ENCODE peak calls at places on chromosomes 7 and 10, in ten cellular contexts. O, Z, R, S, V, H, C, M, D and W are unnamed samples.

GRCh38 chr10:130766716-130767115 is 544.8 kb downstream of the TCERG1L start:
- DNase-seq in C (no peak), D (no peak), R (no peak), Z (no peak), M (peak), S (no peak), O (no peak), H (no peak), V (no peak), W (no peak)

GRCh38 chr7:71636329-71636728 is 504.4 kb downstream of the GALNT17 start:
- DNase-seq in M (no peak), H (peak), R (no peak), S (peak), D (no peak), C (no peak), O (peak), V (no peak), Z (no peak), W (no peak)

GRCh38 chr10:114856544-114857287 is 35.1 kb downstream of the FHIP2A start:
- DNase-seq in V (no peak), H (peak), M (no peak), R (no peak), Z (no peak), D (no peak), O (no peak), S (no peak), C (peak), W (peak)

GRCh38 chr7:133912916-133913697 is 214.0 kb upstream of the LRGUK start:
- DNase-seq in V (no peak), R (no peak), S (no peak), H (peak), C (peak), Z (no peak), M (no peak), D (no peak), O (no peak), W (no peak)

GRCh38 chr10:49605177-49605938 is 4.8 kb upstream of the SLC18A3 start:
- DNase-seq in M (no peak), Z (no peak), H (no peak), R (no peak), S (no peak), V (no peak), O (peak), C (no peak), D (no peak), W (no peak)

GRCh38 chr7:104900525-104900924 is 113.5 kb upstream of the KMT2E start:
- DNase-seq in V (no peak), S (no peak), M (no peak), Z (no peak), R (no peak), O (no peak), H (no peak), D (no peak), C (no peak), W (no peak)

GRCh38 chr7:112938895-112939588 is 147.6 kb downstream of the GPR85 start:
- DNase-seq in O (peak), V (peak), H (peak), S (peak), Z (peak), D (peak), C (peak), M (peak), R (peak), W (peak)

GRCh38 chr7:96187735-96188622 is 133.9 kb downstream of the SLC25A13 start:
- DNase-seq in M (no peak), R (no peak), C (peak), S (no peak), H (peak), D (no peak), V (no peak), O (no peak), Z (no peak), W (no peak)

GRCh38 chr10:101875068-101875688 is 31.6 kb upstream of the KCNIP2 start:
- DNase-seq in D (no peak), M (no peak), C (no peak), H (no peak), S (no peak), R (no peak), V (no peak), Z (no peak), O (no peak), W (no peak)

GRCh38 chr10:103542764-103543616 is 49.5 kb downstream of the NEURL1 start:
- DNase-seq in S (peak), R (peak), D (peak), M (peak), V (no peak), H (peak), C (peak), Z (peak), O (peak), W (peak)

GRCh38 chr10:132540456-132540855 is 2.9 kb downstream of the INPP5A start:
- DNase-seq in R (no peak), O (no peak), S (no peak), Z (peak), H (peak), D (no peak), V (no peak), M (peak), C (peak), W (no peak)

GRCh38 chr10:91042069-91042468 is 121.2 kb upstream of the ANKRD1 start:
- DNase-seq in V (no peak), S (no peak), D (no peak), Z (no peak), O (no peak), C (no peak), R (no peak), M (no peak), H (no peak), W (no peak)

GRCh38 chr7:105719395-105719794 is 138.1 kb upstream of the EFCAB10 start:
- DNase-seq in H (no peak), S (no peak), M (no peak), Z (no peak), O (no peak), R (no peak), D (no peak), C (no peak), V (no peak), W (no peak)

GRCh38 chr10:10804998-10805737 is 212.5 kb upstream of the CELF2 start:
- DNase-seq in M (no peak), V (no peak), D (no peak), Z (no peak), H (peak), C (peak), R (no peak), O (no peak), S (no peak), W (no peak)

GRCh38 chr10:77550378-77550777 is 87.2 kb downstream of the KCNMA1 start:
- DNase-seq in V (no peak), M (no peak), S (no peak), H (no peak), R (no peak), C (no peak), D (no peak), O (no peak), Z (no peak), W (no peak)

GRCh38 chr10:103653581-103654020 is 160.1 kb downstream of the NEURL1 start:
- DNase-seq in C (no peak), R (no peak), M (no peak), H (no peak), D (no peak), O (no peak), S (no peak), Z (no peak), V (no peak), W (no peak)

GRCh38 chr7:92835140-92835850 is 1.1 kb downstream of the CDK6 start:
- DNase-seq in M (peak), C (peak), S (no peak), O (peak), D (peak), H (peak), V (peak), R (peak), Z (peak), W (peak)

GRCh38 chr7:45978731-45979211 is 57.7 kb upstream of the IGFBP3 start:
- DNase-seq in V (no peak), D (no peak), S (no peak), M (no peak), Z (no peak), H (peak), R (no peak), O (no peak), C (peak), W (no peak)

GRCh38 chr7:85529831-85530230 is 343.0 kb upstream of the SEMA3D start:
- DNase-seq in C (peak), Z (no peak), D (no peak), O (no peak), H (peak), M (no peak), S (no peak), V (no peak), R (no peak), W (no peak)

GRCh38 chr10:133276435-133277201 is at the start of gene ADAM8:
- DNase-seq in V (no peak), C (peak), R (peak), Z (no peak), S (no peak), H (no peak), M (peak), O (peak), D (peak), W (peak)

GRCh38 chr10:659710-660141 is 29.7 kb downstream of the DIP2C start:
- DNase-seq in Z (no peak), R (no peak), H (peak), M (no peak), V (no peak), D (no peak), C (peak), S (no peak), O (no peak), W (no peak)

GRCh38 chr10:81865581-81865980 is 9.4 kb upstream of the NRG3 start:
- DNase-seq in M (no peak), R (no peak), Z (no peak), O (no peak), S (no peak), H (no peak), C (no peak), D (no peak), V (no peak), W (no peak)

GRCh38 chr7:29365423-29365822 is 170.8 kb downstream of the CHN2 start:
- DNase-seq in O (no peak), D (no peak), C (no peak), R (no peak), H (no peak), S (no peak), V (no peak), Z (no peak), M (no peak), W (no peak)

GRCh38 chr7:93178213-93178612 is 30.0 kb upstream of the SAMD9L start:
- DNase-seq in H (no peak), V (no peak), D (no peak), C (peak), O (no peak), S (no peak), M (no peak), R (no peak), Z (no peak), W (no peak)

GRCh38 chr7:149028346-149029109 is at the start of gene PDIA4:
- DNase-seq in O (peak), V (peak), C (peak), S (peak), Z (peak), R (peak), H (peak), D (peak), M (peak), W (peak)

GRCh38 chr10:116626815-116627214 is 6.1 kb downstream of the PNLIPRP2 start:
- DNase-seq in C (no peak), Z (no peak), V (no peak), M (no peak), R (no peak), D (no peak), H (no peak), O (no peak), S (no peak), W (no peak)

GRCh38 chr7:150811-151221 is 41.6 kb upstream of the FAM20C start:
- DNase-seq in H (no peak), M (peak), R (no peak), O (no peak), C (peak), V (no peak), S (no peak), D (no peak), Z (no peak), W (no peak)

GRCh38 chr7:135755351-135755753 is 6.7 kb upstream of the FAM180A start:
- DNase-seq in O (no peak), Z (peak), D (no peak), V (no peak), M (no peak), R (no peak), S (no peak), H (no peak), C (no peak), W (no peak)

GRCh38 chr10:8173866-8174243 is 119.4 kb downstream of the GATA3 start:
- DNase-seq in V (no peak), Z (no peak), R (no peak), M (no peak), O (no peak), S (no peak), H (no peak), D (no peak), C (no peak), W (no peak)

GRCh38 chr7:4288791-4289190 is 393.3 kb upstream of the FOXK1 start:
- DNase-seq in Z (no peak), O (no peak), R (no peak), V (no peak), H (no peak), M (no peak), S (no peak), C (no peak), D (no peak), W (no peak)

GRCh38 chr10:71889388-71889987 is 38.4 kb upstream of the PSAP start:
- DNase-seq in M (no peak), V (no peak), H (no peak), D (no peak), Z (no peak), S (no peak), C (no peak), O (no peak), R (no peak), W (no peak)

GRCh38 chr10:24723386-24723787 is 300 bp downstream of the ARHGAP21 start:
- DNase-seq in Z (no peak), C (peak), M (peak), S (no peak), R (no peak), V (no peak), D (no peak), H (peak), O (no peak), W (peak)

GRCh38 chr10:53808677-53809076 is 992.4 kb downstream of the PCDH15 start:
- DNase-seq in C (no peak), O (no peak), R (no peak), Z (no peak), D (no peak), H (no peak), V (no peak), S (peak), M (no peak), W (no peak)

GRCh38 chr7:148436571-148436970 is 154.0 kb upstream of the C7orf33 start:
- DNase-seq in O (no peak), H (no peak), M (no peak), Z (no peak), R (no peak), V (no peak), D (no peak), C (no peak), S (no peak), W (no peak)

GRCh38 chr10:104735036-104735435 is 93.9 kb downstream of the SORCS3 start:
- DNase-seq in S (no peak), D (no peak), O (no peak), M (no peak), H (no peak), R (no peak), V (no peak), Z (peak), C (no peak), W (no peak)

GRCh38 chr7:143145-143751 is 49.1 kb upstream of the FAM20C start:
- DNase-seq in D (no peak), R (no peak), S (no peak), Z (no peak), C (no peak), O (no peak), M (no peak), H (no peak), V (no peak), W (no peak)

GRCh38 chr7:121286186-121286585 is 42.6 kb upstream of the WNT16 start:
- DNase-seq in S (no peak), H (no peak), C (no peak), Z (no peak), R (no peak), V (no peak), D (no peak), O (no peak), M (no peak), W (no peak)